ENCODE peak calls at places on chromosomes 13 and 19, in seven cellular contexts. Q, M, W, S, A, D and E are unnamed samples.

GRCh38 chr13:67120872-67121531 is 109.1 kb downstream of the PCDH9 start:
- DNase-seq in Q (no peak), S (no peak), W (no peak), D (no peak), A (peak; percentile 39), M (peak; percentile 56), E (no peak)

GRCh38 chr13:45419945-45420344 is 1.8 kb upstream of the SLC25A30 start:
- DNase-seq in M (no peak), D (no peak), Q (no peak), W (no peak), S (no peak), A (no peak), E (no peak)

GRCh38 chr19:50187937-50188336 is 15.5 kb upstream of the MYH14 start:
- DNase-seq in M (no peak), S (no peak), D (no peak), Q (no peak), W (no peak), A (no peak), E (no peak)

GRCh38 chr13:112160558-112160957 is 93.6 kb downstream of the SOX1 start:
- DNase-seq in Q (no peak), S (no peak), W (no peak), M (no peak), A (no peak), D (no peak), E (no peak)

GRCh38 chr13:53499551-53499950 is 470.9 kb downstream of the OLFM4 start:
- DNase-seq in Q (no peak), M (no peak), D (no peak), A (no peak), W (no peak), S (no peak), E (no peak)

GRCh38 chr19:30339624-30340525 is 32.3 kb upstream of the ZNF536 start:
- DNase-seq in Q (peak; percentile 25), M (no peak), S (no peak), W (no peak), A (no peak), D (peak; percentile 19), E (no peak)

GRCh38 chr19:46721269-46722003 is 4.5 kb upstream of the PRKD2 start:
- DNase-seq in S (no peak), D (peak; percentile 79), W (no peak), A (no peak), M (no peak), Q (no peak), E (no peak)

GRCh38 chr13:103229674-103230073 is 163.5 kb upstream of the SLC10A2 start:
- DNase-seq in D (no peak), M (no peak), Q (no peak), A (no peak), W (no peak), S (no peak), E (no peak)

GRCh38 chr13:23600534-23600933 is 30.3 kb downstream of the TNFRSF19 start:
- DNase-seq in A (no peak), Q (no peak), M (no peak), D (no peak), S (no peak), W (no peak), E (no peak)

GRCh38 chr19:57559008-57559403 is 657 bp downstream of the ZNF550 start:
- DNase-seq in S (peak; percentile 14), Q (no peak), W (no peak), A (peak; percentile 18), M (peak; percentile 30), D (peak; percentile 64), E (no peak)

GRCh38 chr13:108957369-108958012 is 328.1 kb downstream of the MYO16 start:
- DNase-seq in A (peak; percentile 87), S (no peak), D (no peak), M (peak; percentile 80), Q (no peak), W (peak; percentile 27), E (no peak)

GRCh38 chr19:33746159-33746558 is 50.5 kb upstream of the KCTD15 start:
- DNase-seq in M (no peak), W (no peak), Q (no peak), S (no peak), A (no peak), D (no peak), E (no peak)

GRCh38 chr19:17121736-17122293 is 46.2 kb downstream of the MYO9B start:
- DNase-seq in A (peak; percentile 94), S (no peak), W (no peak), Q (no peak), M (no peak), D (no peak), E (no peak)

GRCh38 chr13:67023088-67023893 is 206.8 kb downstream of the PCDH9 start:
- DNase-seq in W (peak; percentile 6), M (peak; percentile 21), D (no peak), S (no peak), A (peak; percentile 98), Q (no peak), E (no peak)

GRCh38 chr13:46119883-46120614 is 15.2 kb upstream of the CPB2 start:
- DNase-seq in Q (no peak), S (no peak), M (peak; percentile 56), W (peak; percentile 33), A (peak; percentile 82), D (peak; percentile 55), E (no peak)

GRCh38 chr13:41587490-41587889 is 130.1 kb downstream of the RGCC start:
- DNase-seq in S (no peak), A (no peak), M (no peak), Q (no peak), W (no peak), D (peak; percentile 76), E (no peak)

GRCh38 chr19:632228-633067 is 889 bp downstream of the POLRMT start:
- DNase-seq in Q (peak; percentile 67), W (no peak), S (no peak), A (peak; percentile 62), M (peak; percentile 40), D (peak; percentile 87), E (no peak)

GRCh38 chr13:98586400-98587144 is 9.7 kb upstream of the STK24 start:
- DNase-seq in D (no peak), W (no peak), S (no peak), Q (no peak), A (no peak), M (no peak), E (no peak)

GRCh38 chr13:96575423-96576320 is 418.6 kb downstream of the OXGR1 start:
- DNase-seq in D (no peak), Q (no peak), W (no peak), A (no peak), M (no peak), S (no peak), E (no peak)

GRCh38 chr19:18320865-18321728 is 1.8 kb downstream of the LSM4 start:
- DNase-seq in S (no peak), M (no peak), A (no peak), Q (no peak), W (no peak), D (no peak), E (no peak)

GRCh38 chr19:18322318-18322758 is 538 bp downstream of the LSM4 start:
- DNase-seq in Q (no peak), W (peak; percentile 47), A (peak; percentile 69), M (peak; percentile 43), D (peak; percentile 82), S (peak; percentile 52), E (no peak)

GRCh38 chr19:18319591-18320135 is 3.2 kb downstream of the LSM4 start:
- DNase-seq in A (no peak), Q (peak; percentile 70), W (peak; percentile 37), M (no peak), S (no peak), D (no peak), E (no peak)

GRCh38 chr19:18321729-18322091 is 1.2 kb downstream of the LSM4 start:
- DNase-seq in W (no peak), Q (no peak), S (no peak), M (no peak), D (no peak), A (no peak), E (no peak)

GRCh38 chr19:18317998-18318800 is 4.7 kb downstream of the LSM4 start:
- DNase-seq in S (no peak), D (no peak), W (no peak), M (no peak), Q (no peak), A (no peak), E (no peak)
- H3K27ac ChIP-seq in S (peak overlapping the region; percentile 83), D (no peak overlapping the region), W (peak overlapping the region; percentile 51), M (no peak overlapping the region), Q (peak overlapping the region; percentile 68), A (no peak overlapping the region), E (peak overlapping the region; percentile 8)

DNA sequence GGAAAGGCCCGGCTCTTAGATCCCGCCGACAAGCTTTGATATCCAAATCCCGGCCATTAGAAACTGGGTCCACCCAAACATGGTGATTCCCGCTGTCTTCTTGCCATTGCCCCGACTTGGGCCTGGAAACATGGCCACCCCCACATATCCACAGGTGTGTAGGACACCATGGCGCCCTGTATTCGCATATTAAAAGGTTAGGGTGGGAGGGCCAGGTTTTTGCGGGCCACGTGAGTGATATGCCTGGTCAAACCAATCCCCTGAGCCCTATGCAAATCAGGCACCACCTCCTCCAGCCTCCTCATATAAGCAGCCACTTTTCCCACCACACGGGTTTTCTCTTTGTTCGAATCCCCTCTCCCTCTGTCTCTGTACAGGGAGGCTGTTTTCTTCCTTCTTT is 766.4 kb downstream of the UQCRFS1 start:
- DNase-seq in D (no peak), Q (no peak), M (no peak), S (no peak), A (no peak), W (no peak), E (no peak)
- H3K27ac ChIP-seq in D (no peak overlapping the region), Q (no peak overlapping the region), M (no peak overlapping the region), S (no peak overlapping the region), A (no peak overlapping the region), W (no peak overlapping the region), E (no peak overlapping the region)

GRCh38 chr19:40356681-40357595 is 8.4 kb downstream of the PLD3 start:
- DNase-seq in A (no peak), D (no peak), S (no peak), Q (no peak), M (no peak), W (no peak), E (no peak)
- H3K27ac ChIP-seq in A (no peak overlapping the region), D (no peak overlapping the region), S (no peak overlapping the region), Q (no peak overlapping the region), M (no peak overlapping the region), W (no peak overlapping the region), E (no peak overlapping the region)

DNA sequence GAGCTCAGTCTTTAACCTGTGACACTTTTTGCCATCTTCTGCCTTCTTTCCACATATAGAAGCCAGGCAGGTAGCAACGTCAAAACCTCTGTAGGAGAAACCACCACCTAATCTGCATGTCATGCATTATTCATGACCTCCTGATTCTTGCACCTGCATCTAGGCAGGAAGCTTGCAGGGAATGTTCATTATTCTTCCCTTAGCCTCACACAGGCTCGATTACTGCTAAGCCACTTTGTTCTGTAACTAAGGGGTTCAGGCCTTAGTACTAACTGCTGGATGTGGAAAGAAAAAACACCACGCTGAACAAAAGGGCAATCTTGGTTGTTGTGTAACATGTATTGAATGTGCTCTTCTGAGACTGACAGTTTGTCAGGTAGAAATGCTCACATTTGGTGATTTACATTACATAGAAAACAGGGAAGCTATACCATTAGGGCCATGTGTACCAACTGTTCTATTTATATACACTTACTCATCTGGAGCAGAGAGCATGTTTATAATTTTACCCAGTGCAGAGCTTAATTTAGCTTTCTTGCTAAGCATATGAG is 366.9 kb downstream of the KLF12 start:
- DNase-seq in D (peak; percentile 61), A (peak; percentile 45), M (no peak), Q (no peak), S (no peak), W (no peak), E (no peak)
- H3K27ac ChIP-seq in D (peak overlapping the region; percentile 96), A (no peak overlapping the region), M (no peak overlapping the region), Q (no peak overlapping the region), S (peak overlapping the region; percentile 81), W (no peak overlapping the region), E (no peak overlapping the region)